ENCODE peak calls at places on chromosomes 11 and 22, in nine cellular contexts. X, D, I, H, G, F, O, W and Z are unnamed samples.

GRCh38 chr11:103541186-103541795 is 432.1 kb downstream of the DYNC2H1 start:
- DNase-seq in G (no peak), W (peak; percentile 38), X (peak; percentile 58), O (no peak), I (no peak), F (no peak), H (no peak), D (no peak), Z (no peak)

GRCh38 chr11:102666331-102666957 is 39.1 kb downstream of the MMP27 start:
- DNase-seq in F (peak; percentile 64), G (no peak), W (peak; percentile 46), O (peak; percentile 37), X (peak; percentile 55), I (peak; percentile 44), D (no peak), H (no peak), Z (peak; percentile 33)

GRCh38 chr11:57205046-57205671 is 23.4 kb downstream of the LRRC55 start:
- DNase-seq in F (no peak), G (no peak), W (peak; percentile 20), H (no peak), D (no peak), O (no peak), X (no peak), I (peak; percentile 14), Z (peak; percentile 89)

GRCh38 chr11:18844753-18845367 is 53.3 kb upstream of the PTPN5 start:
- DNase-seq in W (peak; percentile 60), F (peak; percentile 57), O (peak; percentile 36), D (no peak), X (no peak), H (no peak), I (peak; percentile 37), G (no peak), Z (peak; percentile 7)

GRCh38 chr22:45544588-45545170 is 42.0 kb downstream of the FBLN1 start:
- DNase-seq in G (no peak), I (no peak), H (no peak), W (no peak), F (no peak), O (no peak), D (no peak), X (no peak), Z (no peak)

GRCh38 chr11:129636926-129637325 is 178.7 kb upstream of the TMEM45B start:
- DNase-seq in F (no peak), W (no peak), O (no peak), D (no peak), G (no peak), I (no peak), X (no peak), H (no peak), Z (peak; percentile 35)

GRCh38 chr11:38718659-38719058 is 2120.6 kb upstream of the RAG2 start:
- DNase-seq in D (no peak), H (no peak), W (no peak), O (no peak), X (no peak), G (no peak), I (no peak), F (peak; percentile 19), Z (no peak)

GRCh38 chr22:37739000-37739399 is 42.2 kb downstream of the TRIOBP start:
- DNase-seq in O (no peak), W (no peak), H (no peak), D (no peak), I (no peak), X (no peak), F (no peak), G (peak; percentile 74), Z (peak; percentile 85)

GRCh38 chr11:108025387-108026080 is 16.8 kb downstream of the CUL5 start:
- DNase-seq in F (no peak), D (no peak), W (no peak), G (no peak), O (no peak), I (no peak), X (no peak), H (no peak), Z (no peak)

GRCh38 chr11:115916596-115916995 is 412.4 kb upstream of the CADM1 start:
- DNase-seq in O (no peak), X (no peak), I (no peak), H (no peak), G (no peak), F (no peak), D (no peak), W (no peak), Z (no peak)

DNA sequence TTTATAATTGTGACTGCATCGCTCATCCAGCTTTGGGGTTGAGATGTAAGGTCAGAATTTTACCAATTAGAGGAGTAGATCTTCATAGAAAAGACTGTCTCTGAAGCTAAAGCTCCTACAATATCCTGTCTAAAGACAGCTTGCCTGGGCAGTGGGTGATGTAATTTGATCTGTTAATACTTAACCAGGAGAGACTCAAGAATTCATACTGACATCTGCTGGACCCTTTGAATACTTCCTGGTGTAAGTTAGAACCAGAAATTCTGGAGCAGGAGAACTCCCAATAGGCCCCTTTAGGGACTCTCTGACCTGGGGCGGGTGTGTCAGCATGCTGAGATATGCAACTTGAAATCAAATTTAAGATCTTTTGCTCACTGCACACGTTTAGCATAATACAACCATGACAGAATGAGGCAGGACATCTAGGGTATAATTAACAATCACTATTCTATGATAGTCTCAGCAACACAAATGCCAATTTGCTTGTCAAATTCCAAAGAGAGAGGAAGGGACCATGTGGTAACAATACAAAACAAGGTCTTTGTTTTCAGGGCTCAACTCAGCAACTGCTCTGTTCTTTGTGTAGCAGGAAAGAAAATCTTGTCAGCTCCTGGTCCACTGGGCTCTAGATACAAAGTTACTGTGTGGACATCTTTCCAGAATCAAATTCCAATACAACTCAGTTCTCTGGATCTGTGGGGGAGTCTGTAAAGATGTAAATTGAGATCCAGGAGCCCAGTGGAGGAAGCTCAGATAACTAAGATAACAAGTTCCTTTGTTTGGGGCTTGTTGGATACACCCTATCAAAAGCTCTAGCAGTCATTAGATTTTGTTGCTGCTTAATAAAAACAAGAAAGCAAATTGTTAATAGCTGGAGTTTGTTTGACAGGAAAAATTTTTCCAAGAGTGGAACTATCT is 144.0 kb downstream of the INSC start:
- DNase-seq in X (no peak), I (peak; percentile 23), H (no peak), W (peak; percentile 62), G (no peak), D (no peak), O (peak; percentile 51), F (peak; percentile 57), Z (peak; percentile 20)
- TF ChIP-seq CTCF in X (peak; percentile 46), I (peak; percentile 54), H (no peak), W (no peak), G (no peak), D (no peak), O (peak; percentile 43), F (no peak), Z (no peak)

GRCh38 chr11:1548221-1549070 is 23.6 kb downstream of the DUSP8 start:
- DNase-seq in O (peak; percentile 62), F (peak; percentile 90), I (peak; percentile 43), D (peak; percentile 93), H (peak; percentile 38), X (no peak), G (no peak), W (peak; percentile 71), Z (peak; percentile 68)
- H3K4me3 ChIP-seq in O (peak overlapping the region; percentile 50), F (no peak overlapping the region), I (no peak overlapping the region), D (peak overlapping the region; percentile 16), H (peak overlapping the region; percentile 20), X (peak overlapping the region; percentile 18), G (no peak overlapping the region), W (peak overlapping the region; percentile 25), Z (no peak overlapping the region)

GRCh38 chr22:35350539-35351503 is 30.1 kb upstream of the HMOX1 start:
- DNase-seq in O (peak; percentile 81), G (peak; percentile 74), I (peak; percentile 78), D (peak; percentile 95), H (peak; percentile 84), W (peak; percentile 91), F (peak; percentile 90), X (peak; percentile 91), Z (peak; percentile 93)
- TF ChIP-seq CTCF in O (peak; percentile 70), G (peak; percentile 78), I (peak; percentile 88), D (peak; percentile 87), H (peak; percentile 59), W (peak; percentile 74), F (peak; percentile 54), X (peak; percentile 87), Z (peak; percentile 29)

DNA sequence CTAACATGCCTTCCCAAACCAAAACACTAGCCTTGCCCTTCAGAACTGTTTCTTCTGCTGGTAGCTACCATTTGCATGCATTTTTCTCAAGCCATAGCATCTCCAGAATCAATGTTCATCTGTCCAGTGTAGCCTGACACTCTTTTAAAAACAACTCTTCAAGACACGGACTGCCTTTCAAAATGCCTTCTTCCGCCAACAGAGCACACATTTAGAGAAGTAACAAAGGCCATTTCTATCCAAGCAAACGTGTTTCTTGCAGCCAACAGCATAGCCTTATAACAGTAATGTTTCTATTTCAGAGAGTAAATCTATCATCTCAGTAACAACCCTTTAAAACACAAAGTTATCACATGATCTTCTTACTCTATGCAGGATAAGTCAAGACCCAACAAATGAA is 143.3 kb upstream of the MTMR2 start:
- DNase-seq in F (no peak), G (no peak), O (no peak), X (no peak), I (no peak), W (no peak), H (no peak), D (no peak), Z (no peak)
- H3K4me3 ChIP-seq in F (no peak overlapping the region), G (no peak overlapping the region), O (no peak overlapping the region), X (no peak overlapping the region), I (no peak overlapping the region), W (no peak overlapping the region), H (no peak overlapping the region), D (no peak overlapping the region), Z (no peak overlapping the region)

GRCh38 chr22:43535336-43535735 is 123.5 kb downstream of the MPPED1 start:
- DNase-seq in D (no peak), H (no peak), X (no peak), I (no peak), F (no peak), O (no peak), G (no peak), W (no peak), Z (no peak)

GRCh38 chr22:43534916-43535315 is 123.1 kb downstream of the MPPED1 start:
- DNase-seq in X (no peak), W (no peak), D (no peak), O (no peak), G (no peak), F (no peak), H (no peak), I (no peak), Z (no peak)

GRCh38 chr22:43535741-43536140 is 123.9 kb downstream of the MPPED1 start:
- DNase-seq in F (no peak), W (no peak), X (no peak), I (no peak), H (no peak), G (no peak), O (no peak), D (no peak), Z (no peak)

GRCh38 chr22:43539572-43540533 is 128.0 kb downstream of the MPPED1 start:
- DNase-seq in G (no peak), I (no peak), W (no peak), X (no peak), F (no peak), O (no peak), D (no peak), H (no peak), Z (no peak)

DNA sequence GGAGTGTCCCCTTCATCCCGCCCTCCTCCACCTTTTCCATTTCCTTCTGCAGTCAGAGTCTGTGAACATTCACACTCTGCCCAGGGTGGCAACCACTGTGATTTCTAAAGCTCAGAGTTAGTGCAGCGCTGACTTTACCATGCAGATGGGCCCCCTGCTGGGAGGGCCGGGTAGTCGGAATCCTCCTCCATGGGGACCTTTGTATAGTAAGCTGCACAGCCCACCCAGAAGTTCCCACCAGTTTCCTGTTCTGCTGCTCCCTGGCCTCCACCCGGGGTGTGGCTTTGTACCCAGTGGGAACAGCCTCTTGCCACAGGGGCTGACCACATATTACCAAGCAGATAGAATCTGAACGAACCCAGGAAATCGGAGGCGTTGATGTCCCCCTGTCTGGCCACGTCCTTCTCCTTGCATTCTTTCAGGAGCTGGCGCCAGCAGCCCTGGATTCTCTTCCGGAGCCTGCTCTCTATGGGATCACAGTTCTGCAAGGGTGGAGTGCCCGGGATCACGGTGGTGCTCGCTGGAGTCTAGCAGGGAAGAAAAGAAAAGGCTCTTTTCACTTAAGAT is 125.3 kb downstream of the MPPED1 start:
- DNase-seq in W (no peak), I (no peak), H (no peak), O (no peak), D (no peak), X (no peak), G (no peak), F (no peak), Z (no peak)
- TF ChIP-seq CTCF in W (no peak), I (no peak), H (peak; percentile 34), O (no peak), D (no peak), X (peak; percentile 59), G (no peak), F (no peak), Z (no peak)